ENCODE peak calls at places on chromosomes 7 and 10, in five cellular contexts. P, D, H, N and Q are unnamed samples.

GRCh38 chr10:73650537-73651331 is 5.1 kb downstream of the SYNPO2L start:
- DNase-seq in P (no peak), D (no peak), H (no peak), N (no peak), Q (peak)

GRCh38 chr10:27518261-27518660 is 14.2 kb downstream of the RAB18 start:
- DNase-seq in P (no peak), D (no peak), H (no peak), N (no peak), Q (no peak)

GRCh38 chr7:33495207-33495606 is 365.8 kb downstream of the BBS9 start:
- DNase-seq in P (no peak), D (no peak), H (no peak), N (no peak), Q (no peak)

GRCh38 chr10:4812952-4813351 is 13.1 kb upstream of the AKR1E2 start:
- DNase-seq in P (no peak), D (no peak), H (no peak), N (no peak), Q (no peak)

GRCh38 chr10:80201592-80202256 is 3.6 kb downstream of the ANXA11 start:
- DNase-seq in P (no peak), D (no peak), H (no peak), N (no peak), Q (no peak)

GRCh38 chr10:48598936-48599829 is 5.7 kb downstream of the ARHGAP22 start:
- DNase-seq in P (no peak), D (peak), H (no peak), N (no peak), Q (no peak)

GRCh38 chr10:76133597-76134255 is 702.3 kb downstream of the LRMDA start:
- DNase-seq in P (no peak), D (no peak), H (no peak), N (no peak), Q (no peak)

GRCh38 chr7:120951826-120952225 is 1.2 kb downstream of the ING3 start:
- DNase-seq in P (no peak), D (no peak), H (no peak), N (no peak), Q (peak)

GRCh38 chr10:71771821-71772617 is 1.3 kb downstream of the VSIR start:
- DNase-seq in P (no peak), D (peak), H (no peak), N (no peak), Q (no peak)

GRCh38 chr7:140541513-140542192 is 62.3 kb upstream of the MKRN1 start:
- DNase-seq in P (no peak), D (no peak), H (no peak), N (peak), Q (no peak)